ENCODE peak calls at places on chromosomes 1 and 21, in seven cellular contexts. M, R, W, B, I, U and Q are unnamed samples. For H3K4me1, the result is how much of the 10 kb centered on the place peaks cover.

GRCh38 chr1:119084651-119085262 is 55.7 kb downstream of the WARS2 start:
- DNase-seq in M (no peak), R (no peak), W (no peak), B (no peak), I (no peak), U (peak), Q (no peak)

GRCh38 chr1:54199151-54199764 is 572 bp downstream of the CYB5RL start:
- DNase-seq in M (no peak), R (no peak), W (no peak), B (no peak), I (peak), U (no peak), Q (no peak)

GRCh38 chr1:151815716-151816327 is 10.6 kb upstream of the LINGO4 start:
- DNase-seq in M (no peak), R (no peak), W (no peak), B (no peak), I (no peak), U (no peak), Q (no peak)

GRCh38 chr1:63321788-63322247 is 549 bp upstream of the FOXD3 start:
- DNase-seq in M (peak), R (peak), W (peak), B (no peak), I (no peak), U (no peak), Q (peak)

GRCh38 chr1:207935166-207935583 is 24.2 kb upstream of the CD34 start:
- DNase-seq in M (no peak), R (no peak), W (no peak), B (no peak), I (no peak), U (no peak), Q (no peak)

GRCh38 chr1:212968385-212968863 is 18.1 kb downstream of the VASH2 start:
- DNase-seq in M (no peak), R (no peak), W (no peak), B (no peak), I (no peak), U (no peak), Q (peak)

GRCh38 chr1:214002472-214002871 is 14.7 kb downstream of the PROX1 start:
- DNase-seq in M (peak), R (no peak), W (no peak), B (peak), I (peak), U (no peak), Q (no peak)

GRCh38 chr1:153531638-153532037 is 4.2 kb downstream of the S100A6 start:
- DNase-seq in M (no peak), R (no peak), W (no peak), B (no peak), I (no peak), U (no peak), Q (no peak)

GRCh38 chr1:82227696-82228095 is 427.0 kb downstream of the ADGRL2 start:
- DNase-seq in M (no peak), R (no peak), W (no peak), B (no peak), I (peak), U (peak), Q (no peak)

GRCh38 chr1:233359431-233359830 is 31.9 kb downstream of the MAP3K21 start:
- DNase-seq in M (no peak), R (no peak), W (no peak), B (no peak), I (no peak), U (no peak), Q (no peak)

GRCh38 chr1:85237613-85238012 is 21.8 kb downstream of the C1orf52 start:
- DNase-seq in M (no peak), R (no peak), W (no peak), B (no peak), I (no peak), U (no peak), Q (no peak)

GRCh38 chr1:21269461-21270085 is 20.7 kb downstream of the ECE1 start:
- DNase-seq in M (no peak), R (no peak), W (no peak), B (no peak), I (no peak), U (no peak), Q (no peak)

GRCh38 chr1:235642021-235642942 is 7.3 kb downstream of the GNG4 start:
- DNase-seq in M (peak), R (peak), W (no peak), B (peak), I (peak), U (peak), Q (peak)

GRCh38 chr1:169509354-169509753 is 23.6 kb upstream of the SLC19A2 start:
- DNase-seq in M (no peak), R (no peak), W (no peak), B (no peak), I (peak), U (no peak), Q (no peak)

GRCh38 chr1:54278941-54279422 is 79.0 kb downstream of the MRPL37 start:
- DNase-seq in M (no peak), R (no peak), W (no peak), B (peak), I (peak), U (peak), Q (no peak)

GRCh38 chr1:207745285-207745684 is 6.6 kb upstream of the CD46 start:
- DNase-seq in M (no peak), R (no peak), W (no peak), B (peak), I (no peak), U (no peak), Q (no peak)

GRCh38 chr21:44512496-44513388 is 27.3 kb downstream of the KRTAP10-1 start:
- DNase-seq in M (no peak), R (no peak), W (no peak), B (no peak), I (no peak), U (no peak), Q (no peak)

GRCh38 chr21:33924766-33925100 is 9.1 kb upstream of the ATP5PO start:
- DNase-seq in M (no peak), R (peak), W (no peak), B (no peak), I (no peak), U (peak), Q (no peak)

GRCh38 chr1:216293673-216294072 is 129.6 kb downstream of the USH2A start:
- DNase-seq in M (no peak), R (no peak), W (no peak), B (peak), I (peak), U (no peak), Q (no peak)

GRCh38 chr1:6860401-6860800 is 75.1 kb downstream of the CAMTA1 start:
- DNase-seq in M (no peak), R (no peak), W (no peak), B (peak), I (peak), U (peak), Q (no peak)

GRCh38 chr1:97348599-97349265 is 572.1 kb downstream of the DPYD start:
- DNase-seq in M (no peak), R (no peak), W (no peak), B (peak), I (no peak), U (no peak), Q (no peak)

GRCh38 chr21:41650526-41651145 is 116.2 kb downstream of the RIPK4 start:
- DNase-seq in M (no peak), R (no peak), W (no peak), B (no peak), I (no peak), U (no peak), Q (no peak)

GRCh38 chr1:108663074-108663473 is 2.2 kb upstream of the HENMT1 start:
- DNase-seq in M (no peak), R (no peak), W (no peak), B (no peak), I (no peak), U (no peak), Q (no peak)

GRCh38 chr1:150281221-150281757 is 1.1 kb upstream of the CIART start:
- DNase-seq in M (peak), R (peak), W (peak), B (peak), I (peak), U (peak), Q (peak)

GRCh38 chr1:64186138-64186897 is 17.1 kb upstream of the UBE2U start:
- DNase-seq in M (no peak), R (no peak), W (no peak), B (no peak), I (no peak), U (peak), Q (no peak)

GRCh38 chr1:241849345-241849695 is 1.3 kb downstream of the EXO1 start:
- DNase-seq in M (no peak), R (peak), W (no peak), B (no peak), I (no peak), U (no peak), Q (no peak)

GRCh38 chr1:114718661-114719423 is 2.3 kb upstream of the NRAS start:
- DNase-seq in M (no peak), R (no peak), W (no peak), B (peak), I (peak), U (peak), Q (no peak)

GRCh38 chr1:162019006-162019405 is 4.7 kb downstream of the OLFML2B start:
- DNase-seq in M (no peak), R (no peak), W (no peak), B (peak), I (no peak), U (no peak), Q (no peak)

GRCh38 chr1:231376875-231377549 is 38.9 kb downstream of the SPRTN start:
- DNase-seq in M (no peak), R (no peak), W (no peak), B (no peak), I (no peak), U (no peak), Q (no peak)
- H3K4me1 ChIP-seq in M (under half), R (under half), W (under half), B (under half), I (under half), U (under half), Q (under half)

GRCh38 chr1:160171352-160171751 is 19.0 kb upstream of the CASQ1 start:
- DNase-seq in M (no peak), R (peak), W (no peak), B (peak), I (no peak), U (no peak), Q (no peak)
- H3K9ac ChIP-seq in M (no peak), R (no peak), W (no peak), B (no peak), I (no peak), U (no peak), Q (no peak)

GRCh38 chr1:200029624-200030074 is 2.1 kb downstream of the NR5A2 start:
- DNase-seq in M (peak), R (no peak), W (peak), B (no peak), I (no peak), U (no peak), Q (peak)

GRCh38 chr1:200029035-200029623 is 1.6 kb downstream of the NR5A2 start:
- DNase-seq in M (peak), R (peak), W (peak), B (peak), I (peak), U (peak), Q (peak)

GRCh38 chr1:200028586-200029034 is 1.1 kb downstream of the NR5A2 start:
- DNase-seq in M (no peak), R (peak), W (peak), B (no peak), I (peak), U (no peak), Q (no peak)

GRCh38 chr1:200030791-200031190 is 3.3 kb downstream of the NR5A2 start:
- DNase-seq in M (no peak), R (no peak), W (no peak), B (no peak), I (no peak), U (no peak), Q (no peak)

GRCh38 chr1:200027264-200027823 is at the start of gene NR5A2:
- DNase-seq in M (no peak), R (peak), W (no peak), B (no peak), I (no peak), U (no peak), Q (no peak)
- H2AK5ac ChIP-seq in M (no peak), R (no peak), W (no peak), B (no peak), I (no peak), U (no peak), Q (no peak)

DNA sequence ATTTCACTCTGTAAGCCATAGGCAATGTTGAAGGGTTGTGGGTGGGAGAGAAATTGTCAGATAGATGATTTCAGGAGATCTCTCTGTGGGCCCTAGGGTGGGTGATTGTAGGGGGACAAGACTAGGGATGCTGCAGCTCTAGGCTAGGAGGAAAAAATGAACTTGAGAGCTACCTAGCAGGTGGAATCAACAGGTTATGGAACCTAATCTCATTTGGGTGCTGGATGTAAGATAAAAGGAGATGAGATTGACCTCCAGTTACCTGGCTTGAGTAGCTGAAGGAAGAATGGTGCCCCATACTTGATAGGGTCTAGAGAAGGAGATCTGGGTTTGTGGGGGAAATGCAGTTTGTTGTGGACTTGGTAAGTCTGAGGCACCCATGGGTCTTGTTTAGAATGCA is 396.5 kb downstream of the RRAGC start:
- DNase-seq in M (no peak), R (no peak), W (no peak), B (no peak), I (no peak), U (no peak), Q (no peak)
- H3K4me1 ChIP-seq in M (under half), R (under half), W (under half), B (under half), I (under half), U (under half), Q (under half)

GRCh38 chr1:12185036-12185435 is 18.2 kb downstream of the TNFRSF1B start:
- DNase-seq in M (no peak), R (no peak), W (no peak), B (no peak), I (peak), U (no peak), Q (no peak)

GRCh38 chr1:12182410-12182946 is 15.7 kb downstream of the TNFRSF1B start:
- DNase-seq in M (no peak), R (no peak), W (no peak), B (no peak), I (no peak), U (no peak), Q (no peak)

GRCh38 chr1:12185556-12186276 is 18.9 kb downstream of the TNFRSF1B start:
- DNase-seq in M (no peak), R (no peak), W (no peak), B (no peak), I (peak), U (no peak), Q (no peak)

GRCh38 chr1:12183095-12183794 is 16.5 kb downstream of the TNFRSF1B start:
- DNase-seq in M (no peak), R (no peak), W (no peak), B (no peak), I (no peak), U (peak), Q (no peak)

DNA sequence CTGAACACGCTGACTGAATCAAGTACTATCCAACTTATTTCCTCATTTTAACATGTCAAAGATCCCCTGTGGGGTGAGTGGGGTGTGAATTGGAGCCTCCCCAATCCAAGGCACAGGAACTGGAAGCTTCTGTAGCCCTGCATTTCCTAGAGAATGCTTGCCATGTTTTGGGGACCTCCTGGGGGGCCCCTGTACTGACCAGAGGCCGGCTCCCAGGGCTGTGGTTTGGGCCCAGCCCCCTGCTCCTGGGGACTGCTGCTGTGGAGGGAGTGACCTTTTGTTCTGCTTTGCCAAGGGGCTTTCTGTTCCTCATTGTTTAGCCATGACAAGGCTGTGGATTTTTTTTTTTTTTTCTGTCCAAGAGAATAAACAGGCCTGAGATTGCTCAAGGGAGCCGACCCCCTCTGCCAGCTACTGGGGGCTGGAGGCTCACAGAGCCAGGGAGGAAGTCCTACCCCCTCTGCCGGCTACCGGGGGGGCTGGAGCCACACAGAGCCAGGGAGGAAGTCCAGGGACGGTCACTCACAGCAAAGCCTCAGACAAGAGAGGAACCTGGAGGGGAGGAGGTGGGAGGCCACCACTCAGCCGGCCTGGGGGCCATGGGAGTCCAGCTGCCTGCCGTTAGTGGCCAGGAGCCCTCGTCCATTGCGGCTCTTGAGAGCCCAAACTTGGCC is 17.4 kb downstream of the TNFRSF1B start:
- DNase-seq in M (no peak), R (peak), W (peak), B (peak), I (peak), U (peak), Q (no peak)
- H3K9ac ChIP-seq in M (no peak), R (peak), W (no peak), B (peak), I (peak), U (peak), Q (no peak)

GRCh38 chr1:184493987-184494388 is 107.2 kb downstream of the C1orf21 start:
- DNase-seq in M (no peak), R (no peak), W (no peak), B (no peak), I (no peak), U (no peak), Q (no peak)
- H2AK5ac ChIP-seq in M (no peak), R (no peak), W (no peak), B (no peak), I (no peak), U (no peak), Q (no peak)